ENCODE peak calls at places on chromosomes 2 and 18, in four cellular contexts. R is NCI-H2029, M is glomerular endothelial cell, W is amygdala. B is an unnamed sample.

GRCh38 chr2:238225911-238226697 is 13.7 kb downstream of the HES6 start:
- DNase-seq in R (no peak), M (no peak), W (no peak), B (no peak)

GRCh38 chr18:35343488-35343935 is 708 bp downstream of the ZNF24 start:
- DNase-seq in R (no peak), M (no peak), W (no peak), B (no peak)

GRCh38 chr2:84674099-84674498 is 157.8 kb downstream of the DNAH6 start:
- DNase-seq in R (no peak), M (no peak), W (no peak), B (no peak)

GRCh38 chr2:202035089-202035940 is 1.7 kb downstream of the FZD7 start:
- DNase-seq in R (no peak), M (no peak), W (no peak), B (no peak)

GRCh38 chr2:102057502-102058292 is 65.9 kb downstream of the IL1R2 start:
- DNase-seq in R (no peak), M (no peak), W (no peak), B (no peak)

GRCh38 chr18:3757361-3757760 is 307.4 kb downstream of the TGIF1 start:
- DNase-seq in R (no peak), M (no peak), W (no peak), B (no peak)

GRCh38 chr18:9095297-9096012 is 7.0 kb upstream of the NDUFV2 start:
- DNase-seq in R (no peak), M (no peak), W (no peak), B (no peak)

GRCh38 chr2:127702395-127703009 is 1.2 kb downstream of the SFT2D3 start:
- DNase-seq in R (no peak), M (no peak), W (no peak), B (no peak)

GRCh38 chr2:64750817-64751285 is 97.1 kb upstream of the SERTAD2 start:
- DNase-seq in R (peak; percentile 100), M (peak; percentile 87), W (peak; percentile 100), B (peak; percentile 100)

GRCh38 chr2:70515938-70516337 is 37.7 kb downstream of the TGFA start:
- DNase-seq in R (no peak), M (no peak), W (no peak), B (no peak)

GRCh38 chr18:9535430-9535972 is 60.2 kb downstream of the RALBP1 start:
- DNase-seq in R (no peak), M (no peak), W (peak; percentile 8), B (peak; percentile 53)

GRCh38 chr2:204203704-204204103 is 267.1 kb downstream of the ICOS start:
- DNase-seq in R (no peak), M (no peak), W (no peak), B (no peak)

GRCh38 chr2:224077773-224078507 is 38.9 kb upstream of the SERPINE2 start:
- DNase-seq in R (no peak), M (no peak), W (no peak), B (no peak)

GRCh38 chr18:44497757-44498490 is 182.8 kb upstream of the SETBP1 start:
- DNase-seq in R (no peak), M (no peak), W (no peak), B (no peak)

GRCh38 chr2:169073211-169073971 is 4.0 kb downstream of the DHRS9 start:
- DNase-seq in R (no peak), M (no peak), W (no peak), B (no peak)

GRCh38 chr2:36338827-36339145 is 16.8 kb upstream of the CRIM1 start:
- DNase-seq in R (no peak), M (no peak), W (no peak), B (no peak)

GRCh38 chr18:13369756-13370510 is 151.4 kb downstream of the LDLRAD4 start:
- DNase-seq in R (peak; percentile 28), M (no peak), W (no peak), B (no peak)

GRCh38 chr2:216752855-216753505 is 57.6 kb upstream of the IGFBP5 start:
- DNase-seq in R (no peak), M (peak; percentile 23), W (no peak), B (no peak)

GRCh38 chr18:79644666-79645057 is 34.9 kb upstream of the CTDP1 start:
- DNase-seq in R (no peak), M (no peak), W (no peak), B (no peak)

GRCh38 chr2:193584001-193584400 is 1389.3 kb upstream of the TMEFF2 start:
- DNase-seq in R (no peak), M (no peak), W (no peak), B (no peak)

GRCh38 chr2:86216577-86217555 is 17.6 kb downstream of the MRPL35 start:
- DNase-seq in R (no peak), M (no peak), W (no peak), B (no peak)

GRCh38 chr2:157415632-157416101 is 28.2 kb downstream of the CYTIP start:
- DNase-seq in R (no peak), M (no peak), W (no peak), B (no peak)

GRCh38 chr2:20139828-20140227 is 85.1 kb downstream of the SDC1 start:
- DNase-seq in R (no peak), M (no peak), W (no peak), B (no peak)

GRCh38 chr2:2846379-2847130 is 515.5 kb upstream of the MYT1L start:
- DNase-seq in R (peak; percentile 96), M (no peak), W (no peak), B (no peak)

GRCh38 chr2:188089896-188090295 is 201.8 kb upstream of the GULP1 start:
- DNase-seq in R (no peak), M (peak; percentile 33), W (no peak), B (no peak)

GRCh38 chr2:19614066-19614465 is 255.6 kb upstream of the OSR1 start:
- DNase-seq in R (no peak), M (no peak), W (no peak), B (no peak)

GRCh38 chr2:5743992-5744391 is 51.8 kb downstream of the SOX11 start:
- DNase-seq in R (peak; percentile 5), M (no peak), W (no peak), B (no peak)

GRCh38 chr2:146068051-146068450 is 1548.1 kb upstream of the ZEB2 start:
- DNase-seq in R (no peak), M (no peak), W (no peak), B (no peak)

GRCh38 chr2:138630164-138630563 is 128.6 kb downstream of the SPOPL start:
- DNase-seq in R (no peak), M (no peak), W (no peak), B (no peak)

GRCh38 chr2:150003539-150003938 is 416.0 kb upstream of the MMADHC start:
- DNase-seq in R (no peak), M (no peak), W (no peak), B (no peak)

GRCh38 chr2:241895732-241896641 is 26.5 kb downstream of the RTP5 start:
- DNase-seq in R (peak; percentile 49), M (peak; percentile 22), W (no peak), B (no peak)

GRCh38 chr18:6107794-6108193 is 212.5 kb upstream of the TMEM200C start:
- DNase-seq in R (peak; percentile 56), M (no peak), W (no peak), B (no peak)

GRCh38 chr2:241507430-241508239 is 749 bp downstream of the STK25 start:
- DNase-seq in R (peak; percentile 15), M (no peak), W (no peak), B (no peak)

GRCh38 chr2:11388262-11389047 is 44.0 kb upstream of the ROCK2 start:
- DNase-seq in R (no peak), M (no peak), W (no peak), B (no peak)

GRCh38 chr18:79275992-79276391 is 119.7 kb upstream of the NFATC1 start:
- DNase-seq in R (no peak), M (no peak), W (no peak), B (no peak)

GRCh38 chr2:128756372-128756730 is 437.7 kb upstream of the HS6ST1 start:
- DNase-seq in R (no peak), M (no peak), W (no peak), B (no peak)

GRCh38 chr18:39788395-39788794 is 2166.6 kb upstream of the PIK3C3 start:
- DNase-seq in R (no peak), M (no peak), W (no peak), B (no peak)

GRCh38 chr2:147525724-147526489 is 318.9 kb upstream of the ACVR2A start:
- DNase-seq in R (peak; percentile 91), M (no peak), W (no peak), B (no peak)

GRCh38 chr2:168515502-168515901 is 59.4 kb downstream of the CERS6 start:
- DNase-seq in R (no peak), M (no peak), W (no peak), B (no peak)